ENCODE peak calls at places on chromosomes 6 and 20, in five cellular contexts. One of them, this sample, is unnamed.

GRCh38 chr20:23641936-23642751 is 4.4 kb upstream of the CST3 start:
- DNase-seq in activated gamma-delta T cell treated with anti-CD3 and anti-CD28 coated beads, Interleukin-2, amount 50 U/mL, for 16 hours: no peak
- DNase-seq in ascending aorta: no peak
- DNase-seq in left lobe of liver: peak; percentile 40
- DNase-seq in Kasumi-1: peak; percentile 30
- DNase-seq in this sample: no peak

GRCh38 chr20:21609221-21609620 is 95.4 kb upstream of the NKX2-2 start:
- DNase-seq in activated gamma-delta T cell treated with anti-CD3 and anti-CD28 coated beads, Interleukin-2, amount 50 U/mL, for 16 hours: no peak
- DNase-seq in ascending aorta: no peak
- DNase-seq in left lobe of liver: no peak
- DNase-seq in Kasumi-1: no peak
- DNase-seq in this sample: no peak

GRCh38 chr20:7627734-7628663 is 312.3 kb downstream of the HAO1 start:
- DNase-seq in activated gamma-delta T cell treated with anti-CD3 and anti-CD28 coated beads, Interleukin-2, amount 50 U/mL, for 16 hours: no peak
- DNase-seq in ascending aorta: no peak
- DNase-seq in left lobe of liver: no peak
- DNase-seq in Kasumi-1: no peak
- DNase-seq in this sample: no peak

GRCh38 chr6:44039839-44040350 is 87.4 kb downstream of the MRPL14 start:
- DNase-seq in activated gamma-delta T cell treated with anti-CD3 and anti-CD28 coated beads, Interleukin-2, amount 50 U/mL, for 16 hours: no peak
- DNase-seq in ascending aorta: no peak
- DNase-seq in left lobe of liver: no peak
- DNase-seq in Kasumi-1: no peak
- DNase-seq in this sample: no peak

GRCh38 chr6:155894758-155895157 is 439.1 kb upstream of the NOX3 start:
- DNase-seq in activated gamma-delta T cell treated with anti-CD3 and anti-CD28 coated beads, Interleukin-2, amount 50 U/mL, for 16 hours: no peak
- DNase-seq in ascending aorta: no peak
- DNase-seq in left lobe of liver: no peak
- DNase-seq in Kasumi-1: no peak
- DNase-seq in this sample: no peak

GRCh38 chr20:11675920-11676617 is 241.6 kb upstream of the BTBD3 start:
- DNase-seq in activated gamma-delta T cell treated with anti-CD3 and anti-CD28 coated beads, Interleukin-2, amount 50 U/mL, for 16 hours: no peak
- DNase-seq in ascending aorta: no peak
- DNase-seq in left lobe of liver: no peak
- DNase-seq in Kasumi-1: no peak
- DNase-seq in this sample: no peak

GRCh38 chr20:18588554-18589043 is 745 bp downstream of the DTD1 start:
- DNase-seq in activated gamma-delta T cell treated with anti-CD3 and anti-CD28 coated beads, Interleukin-2, amount 50 U/mL, for 16 hours: no peak
- DNase-seq in ascending aorta: no peak
- DNase-seq in left lobe of liver: no peak
- DNase-seq in Kasumi-1: peak; percentile 45
- DNase-seq in this sample: no peak

GRCh38 chr6:13733178-13733851 is 21.7 kb upstream of the RANBP9 start:
- DNase-seq in activated gamma-delta T cell treated with anti-CD3 and anti-CD28 coated beads, Interleukin-2, amount 50 U/mL, for 16 hours: no peak
- DNase-seq in ascending aorta: no peak
- DNase-seq in left lobe of liver: peak; percentile 79
- DNase-seq in Kasumi-1: no peak
- DNase-seq in this sample: no peak

GRCh38 chr6:170097505-170098427 is 193.1 kb downstream of the DLL1 start:
- DNase-seq in activated gamma-delta T cell treated with anti-CD3 and anti-CD28 coated beads, Interleukin-2, amount 50 U/mL, for 16 hours: no peak
- DNase-seq in ascending aorta: no peak
- DNase-seq in left lobe of liver: peak; percentile 30
- DNase-seq in Kasumi-1: no peak
- DNase-seq in this sample: no peak

GRCh38 chr6:131292145-131292938 is 157.1 kb downstream of the AKAP7 start:
- DNase-seq in activated gamma-delta T cell treated with anti-CD3 and anti-CD28 coated beads, Interleukin-2, amount 50 U/mL, for 16 hours: no peak
- DNase-seq in ascending aorta: no peak
- DNase-seq in left lobe of liver: no peak
- DNase-seq in Kasumi-1: no peak
- DNase-seq in this sample: no peak

GRCh38 chr20:54184920-54185626 is 11.3 kb upstream of the CYP24A1 start:
- DNase-seq in activated gamma-delta T cell treated with anti-CD3 and anti-CD28 coated beads, Interleukin-2, amount 50 U/mL, for 16 hours: no peak
- DNase-seq in ascending aorta: no peak
- DNase-seq in left lobe of liver: no peak
- DNase-seq in Kasumi-1: no peak
- DNase-seq in this sample: no peak

GRCh38 chr6:131182991-131183425 is 47.7 kb downstream of the AKAP7 start:
- DNase-seq in activated gamma-delta T cell treated with anti-CD3 and anti-CD28 coated beads, Interleukin-2, amount 50 U/mL, for 16 hours: no peak
- DNase-seq in ascending aorta: no peak
- DNase-seq in left lobe of liver: no peak
- DNase-seq in Kasumi-1: peak; percentile 67
- DNase-seq in this sample: no peak

GRCh38 chr6:105302617-105303128 is 100.2 kb downstream of the PREP start:
- DNase-seq in activated gamma-delta T cell treated with anti-CD3 and anti-CD28 coated beads, Interleukin-2, amount 50 U/mL, for 16 hours: no peak
- DNase-seq in ascending aorta: no peak
- DNase-seq in left lobe of liver: no peak
- DNase-seq in Kasumi-1: no peak
- DNase-seq in this sample: no peak

GRCh38 chr6:16723833-16724232 is 37.4 kb downstream of the ATXN1 start:
- DNase-seq in activated gamma-delta T cell treated with anti-CD3 and anti-CD28 coated beads, Interleukin-2, amount 50 U/mL, for 16 hours: no peak
- DNase-seq in ascending aorta: no peak
- DNase-seq in left lobe of liver: no peak
- DNase-seq in Kasumi-1: no peak
- DNase-seq in this sample: no peak

GRCh38 chr20:13028673-13029072 is 19.9 kb downstream of the SPTLC3 start:
- DNase-seq in activated gamma-delta T cell treated with anti-CD3 and anti-CD28 coated beads, Interleukin-2, amount 50 U/mL, for 16 hours: no peak
- DNase-seq in ascending aorta: no peak
- DNase-seq in left lobe of liver: no peak
- DNase-seq in Kasumi-1: no peak
- DNase-seq in this sample: no peak

GRCh38 chr20:20331796-20332195 is 36.1 kb upstream of the INSM1 start:
- DNase-seq in activated gamma-delta T cell treated with anti-CD3 and anti-CD28 coated beads, Interleukin-2, amount 50 U/mL, for 16 hours: no peak
- DNase-seq in ascending aorta: no peak
- DNase-seq in left lobe of liver: no peak
- DNase-seq in Kasumi-1: peak; percentile 88
- DNase-seq in this sample: peak; percentile 17

GRCh38 chr6:121873595-121873994 is 438.1 kb downstream of the GJA1 start:
- DNase-seq in activated gamma-delta T cell treated with anti-CD3 and anti-CD28 coated beads, Interleukin-2, amount 50 U/mL, for 16 hours: no peak
- DNase-seq in ascending aorta: no peak
- DNase-seq in left lobe of liver: no peak
- DNase-seq in Kasumi-1: no peak
- DNase-seq in this sample: no peak

GRCh38 chr20:23419995-23420901 is 1.0 kb downstream of the NAPB start:
- DNase-seq in activated gamma-delta T cell treated with anti-CD3 and anti-CD28 coated beads, Interleukin-2, amount 50 U/mL, for 16 hours: peak; percentile 19
- DNase-seq in ascending aorta: no peak
- DNase-seq in left lobe of liver: peak; percentile 66
- DNase-seq in Kasumi-1: peak; percentile 13
- DNase-seq in this sample: peak; percentile 20

GRCh38 chr20:25669826-25670422 is 26.7 kb downstream of the ZNF337 start:
- DNase-seq in activated gamma-delta T cell treated with anti-CD3 and anti-CD28 coated beads, Interleukin-2, amount 50 U/mL, for 16 hours: no peak
- DNase-seq in ascending aorta: no peak
- DNase-seq in left lobe of liver: no peak
- DNase-seq in Kasumi-1: peak; percentile 31
- DNase-seq in this sample: no peak

GRCh38 chr20:24781061-24781980 is 167.7 kb upstream of the CST7 start:
- DNase-seq in activated gamma-delta T cell treated with anti-CD3 and anti-CD28 coated beads, Interleukin-2, amount 50 U/mL, for 16 hours: no peak
- DNase-seq in ascending aorta: no peak
- DNase-seq in left lobe of liver: no peak
- DNase-seq in Kasumi-1: peak; percentile 37
- DNase-seq in this sample: no peak

GRCh38 chr20:58984691-58985090 is 3.6 kb downstream of the NELFCD start:
- DNase-seq in activated gamma-delta T cell treated with anti-CD3 and anti-CD28 coated beads, Interleukin-2, amount 50 U/mL, for 16 hours: no peak
- DNase-seq in ascending aorta: no peak
- DNase-seq in left lobe of liver: no peak
- DNase-seq in Kasumi-1: no peak
- DNase-seq in this sample: no peak

GRCh38 chr6:41430875-41431274 is 95.5 kb downstream of the NCR2 start:
- DNase-seq in activated gamma-delta T cell treated with anti-CD3 and anti-CD28 coated beads, Interleukin-2, amount 50 U/mL, for 16 hours: no peak
- DNase-seq in ascending aorta: no peak
- DNase-seq in left lobe of liver: no peak
- DNase-seq in Kasumi-1: no peak
- DNase-seq in this sample: no peak

GRCh38 chr6:129568015-129568414 is 142.0 kb downstream of the ARHGAP18 start:
- DNase-seq in activated gamma-delta T cell treated with anti-CD3 and anti-CD28 coated beads, Interleukin-2, amount 50 U/mL, for 16 hours: no peak
- DNase-seq in ascending aorta: no peak
- DNase-seq in left lobe of liver: no peak
- DNase-seq in Kasumi-1: no peak
- DNase-seq in this sample: no peak

GRCh38 chr6:28266962-28267694 is at the start of gene ZSCAN26:
- DNase-seq in activated gamma-delta T cell treated with anti-CD3 and anti-CD28 coated beads, Interleukin-2, amount 50 U/mL, for 16 hours: peak; percentile 79
- DNase-seq in ascending aorta: peak; percentile 21
- DNase-seq in left lobe of liver: peak; percentile 82
- DNase-seq in Kasumi-1: peak; percentile 91
- DNase-seq in this sample: peak; percentile 62

GRCh38 chr20:40798066-40798465 is 109.0 kb upstream of the MAFB start:
- DNase-seq in activated gamma-delta T cell treated with anti-CD3 and anti-CD28 coated beads, Interleukin-2, amount 50 U/mL, for 16 hours: no peak
- DNase-seq in ascending aorta: no peak
- DNase-seq in left lobe of liver: no peak
- DNase-seq in Kasumi-1: no peak
- DNase-seq in this sample: no peak

GRCh38 chr20:49361872-49362663 is 84.2 kb upstream of the ZNFX1 start:
- DNase-seq in activated gamma-delta T cell treated with anti-CD3 and anti-CD28 coated beads, Interleukin-2, amount 50 U/mL, for 16 hours: no peak
- DNase-seq in ascending aorta: no peak
- DNase-seq in left lobe of liver: no peak
- DNase-seq in Kasumi-1: no peak
- DNase-seq in this sample: no peak

GRCh38 chr20:34475979-34476736 is 40.1 kb upstream of the DYNLRB1 start:
- DNase-seq in activated gamma-delta T cell treated with anti-CD3 and anti-CD28 coated beads, Interleukin-2, amount 50 U/mL, for 16 hours: no peak
- DNase-seq in ascending aorta: no peak
- DNase-seq in left lobe of liver: peak; percentile 67
- DNase-seq in Kasumi-1: peak; percentile 18
- DNase-seq in this sample: no peak

GRCh38 chr6:7878401-7878964 is 32.1 kb downstream of the TXNDC5 start:
- DNase-seq in activated gamma-delta T cell treated with anti-CD3 and anti-CD28 coated beads, Interleukin-2, amount 50 U/mL, for 16 hours: no peak
- DNase-seq in ascending aorta: no peak
- DNase-seq in left lobe of liver: no peak
- DNase-seq in Kasumi-1: no peak
- DNase-seq in this sample: no peak

GRCh38 chr6:134634952-134635351 is 314.9 kb downstream of the ALDH8A1 start:
- DNase-seq in activated gamma-delta T cell treated with anti-CD3 and anti-CD28 coated beads, Interleukin-2, amount 50 U/mL, for 16 hours: no peak
- DNase-seq in ascending aorta: no peak
- DNase-seq in left lobe of liver: no peak
- DNase-seq in Kasumi-1: peak; percentile 9
- DNase-seq in this sample: no peak

GRCh38 chr6:41439524-41440418 is 104.4 kb downstream of the NCR2 start:
- DNase-seq in activated gamma-delta T cell treated with anti-CD3 and anti-CD28 coated beads, Interleukin-2, amount 50 U/mL, for 16 hours: peak; percentile 25
- DNase-seq in ascending aorta: no peak
- DNase-seq in left lobe of liver: no peak
- DNase-seq in Kasumi-1: peak; percentile 52
- DNase-seq in this sample: peak; percentile 65

GRCh38 chr6:3997144-3997770 is 81.7 kb downstream of the FAM217A start:
- DNase-seq in activated gamma-delta T cell treated with anti-CD3 and anti-CD28 coated beads, Interleukin-2, amount 50 U/mL, for 16 hours: no peak
- DNase-seq in ascending aorta: no peak
- DNase-seq in left lobe of liver: no peak
- DNase-seq in Kasumi-1: no peak
- DNase-seq in this sample: no peak

GRCh38 chr20:20076297-20077065 is 24.1 kb downstream of the CFAP61 start:
- DNase-seq in activated gamma-delta T cell treated with anti-CD3 and anti-CD28 coated beads, Interleukin-2, amount 50 U/mL, for 16 hours: no peak
- DNase-seq in ascending aorta: no peak
- DNase-seq in left lobe of liver: no peak
- DNase-seq in Kasumi-1: no peak
- DNase-seq in this sample: no peak

GRCh38 chr20:41476013-41476441 is 109.4 kb upstream of the EMILIN3 start:
- DNase-seq in activated gamma-delta T cell treated with anti-CD3 and anti-CD28 coated beads, Interleukin-2, amount 50 U/mL, for 16 hours: no peak
- DNase-seq in ascending aorta: no peak
- DNase-seq in left lobe of liver: no peak
- DNase-seq in Kasumi-1: no peak
- DNase-seq in this sample: no peak

GRCh38 chr6:142696689-142697088 is 248.3 kb downstream of the HIVEP2 start:
- DNase-seq in activated gamma-delta T cell treated with anti-CD3 and anti-CD28 coated beads, Interleukin-2, amount 50 U/mL, for 16 hours: no peak
- DNase-seq in ascending aorta: no peak
- DNase-seq in left lobe of liver: peak; percentile 86
- DNase-seq in Kasumi-1: no peak
- DNase-seq in this sample: no peak

GRCh38 chr20:10651227-10651990 is 22.4 kb downstream of the JAG1 start:
- DNase-seq in activated gamma-delta T cell treated with anti-CD3 and anti-CD28 coated beads, Interleukin-2, amount 50 U/mL, for 16 hours: no peak
- DNase-seq in ascending aorta: no peak
- DNase-seq in left lobe of liver: no peak
- DNase-seq in Kasumi-1: peak; percentile 87
- DNase-seq in this sample: no peak

GRCh38 chr6:130981409-130981808 is 81.6 kb downstream of the EPB41L2 start:
- DNase-seq in activated gamma-delta T cell treated with anti-CD3 and anti-CD28 coated beads, Interleukin-2, amount 50 U/mL, for 16 hours: no peak
- DNase-seq in ascending aorta: no peak
- DNase-seq in left lobe of liver: no peak
- DNase-seq in Kasumi-1: peak; percentile 31
- DNase-seq in this sample: no peak

GRCh38 chr6:55617272-55617671 is 38.3 kb upstream of the HMGCLL1 start:
- DNase-seq in activated gamma-delta T cell treated with anti-CD3 and anti-CD28 coated beads, Interleukin-2, amount 50 U/mL, for 16 hours: no peak
- DNase-seq in ascending aorta: no peak
- DNase-seq in left lobe of liver: no peak
- DNase-seq in Kasumi-1: peak; percentile 59
- DNase-seq in this sample: peak; percentile 4

GRCh38 chr6:162237331-162237730 is 490.2 kb downstream of the PRKN start:
- DNase-seq in activated gamma-delta T cell treated with anti-CD3 and anti-CD28 coated beads, Interleukin-2, amount 50 U/mL, for 16 hours: no peak
- DNase-seq in ascending aorta: no peak
- DNase-seq in left lobe of liver: no peak
- DNase-seq in Kasumi-1: no peak
- DNase-seq in this sample: no peak

GRCh38 chr20:19964289-19965263 is 52.6 kb upstream of the NAA20 start:
- DNase-seq in activated gamma-delta T cell treated with anti-CD3 and anti-CD28 coated beads, Interleukin-2, amount 50 U/mL, for 16 hours: no peak
- DNase-seq in ascending aorta: no peak
- DNase-seq in left lobe of liver: peak; percentile 91
- DNase-seq in Kasumi-1: no peak
- DNase-seq in this sample: no peak

This sample was measured in GF-D8.